ENCODE peak calls at places on chromosomes 2 and 18, in six cellular contexts. E is heart left ventricle; Q is ovary; Y is upper lobe of right lung; G is CD8-positive, alpha-beta memory T cell; K is foreskin keratinocyte. C is an unnamed sample.

GRCh38 chr2:218391202-218391601 is 8.5 kb upstream of the CTDSP1 start:
- DNase-seq in E (no peak), Q (no peak), Y (peak; percentile 70), G (no peak), K (no peak), C (no peak)

GRCh38 chr2:192267484-192267883 is 72.8 kb upstream of the TMEFF2 start:
- DNase-seq in E (no peak), Q (no peak), Y (no peak), G (no peak), K (peak; percentile 40), C (no peak)

GRCh38 chr2:182426082-182426914 is 538 bp downstream of the PDE1A start:
- DNase-seq in E (no peak), Q (no peak), Y (no peak), G (no peak), K (no peak), C (no peak)

GRCh38 chr2:39313575-39313974 is 69.8 kb upstream of the CDKL4 start:
- DNase-seq in E (no peak), Q (no peak), Y (no peak), G (no peak), K (no peak), C (no peak)

GRCh38 chr2:179686718-179687342 is 174.6 kb downstream of the ZNF385B start:
- DNase-seq in E (no peak), Q (no peak), Y (no peak), G (no peak), K (no peak), C (no peak)

GRCh38 chr2:181683518-181684453 is 3.5 kb upstream of the NEUROD1 start:
- DNase-seq in E (no peak), Q (no peak), Y (no peak), G (no peak), K (no peak), C (no peak)

GRCh38 chr2:191895195-191895594 is 48.3 kb upstream of the CAVIN2 start:
- DNase-seq in E (no peak), Q (no peak), Y (no peak), G (no peak), K (no peak), C (no peak)

GRCh38 chr2:218282173-218282991 is 9.9 kb downstream of the TMBIM1 start:
- DNase-seq in E (peak; percentile 65), Q (no peak), Y (peak; percentile 79), G (no peak), K (no peak), C (no peak)

GRCh38 chr18:59470627-59471121 is 111.6 kb upstream of the LMAN1 start:
- DNase-seq in E (peak; percentile 85), Q (no peak), Y (no peak), G (no peak), K (no peak), C (no peak)

GRCh38 chr2:59892398-59892797 is 661.1 kb downstream of the BCL11A start:
- DNase-seq in E (no peak), Q (no peak), Y (no peak), G (no peak), K (no peak), C (no peak)

GRCh38 chr2:166081131-166081632 is 46.6 kb downstream of the SCN1A start:
- DNase-seq in E (no peak), Q (no peak), Y (no peak), G (no peak), K (no peak), C (no peak)

GRCh38 chr2:166088634-166089033 is 39.2 kb downstream of the SCN1A start:
- DNase-seq in E (no peak), Q (no peak), Y (no peak), G (no peak), K (no peak), C (no peak)

GRCh38 chr2:166081852-166082251 is 46.0 kb downstream of the SCN1A start:
- DNase-seq in E (no peak), Q (no peak), Y (no peak), G (no peak), K (no peak), C (no peak)

GRCh38 chr2:166084301-166084700 is 43.5 kb downstream of the SCN1A start:
- DNase-seq in E (no peak), Q (no peak), Y (no peak), G (no peak), K (no peak), C (no peak)
- H3K4me1 ChIP-seq in E (no peaks in the 10 kb centered on the region), Q (no peaks in the 10 kb centered on the region), Y (no peaks in the 10 kb centered on the region), G (no peaks in the 10 kb centered on the region), K (no peaks in the 10 kb centered on the region), C (no peaks in the 10 kb centered on the region)

DNA sequence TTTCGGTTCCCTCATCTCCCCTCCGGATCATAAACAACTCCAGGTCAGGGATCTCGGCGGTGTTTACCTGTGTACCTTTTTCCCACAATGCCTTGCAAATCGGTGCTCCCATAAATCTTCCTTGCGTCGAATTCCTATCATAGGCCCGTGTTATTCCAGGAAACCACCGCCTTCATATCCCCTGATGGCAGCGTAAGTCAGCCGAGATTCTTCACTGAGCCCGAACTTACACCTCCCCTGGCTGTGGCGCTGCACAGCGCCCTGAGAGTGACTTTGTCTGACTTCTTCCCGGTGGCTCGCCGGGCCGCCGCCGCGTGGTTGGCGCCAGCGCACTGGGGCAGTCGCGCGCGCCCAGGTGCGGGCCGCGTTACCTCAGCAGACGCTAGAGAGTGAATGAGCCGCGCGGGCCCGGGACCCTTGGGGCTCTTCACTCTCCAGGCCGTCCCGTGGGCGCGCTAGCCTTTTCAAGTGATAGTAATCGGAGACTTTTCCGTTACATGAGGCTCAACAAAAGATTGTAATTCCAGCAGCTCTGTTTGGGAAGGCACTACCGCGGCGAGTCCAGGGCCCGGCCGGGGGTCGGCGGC is 101.6 kb downstream of the SPTBN1 start:
- DNase-seq in E (peak; percentile 70), Q (peak; percentile 19), Y (peak; percentile 82), G (peak; percentile 77), K (peak; percentile 51), C (peak; percentile 74)
- H3K4me1 ChIP-seq in E (peaks cover 93% of the 10 kb centered on the region), Q (peaks cover 17% of the 10 kb centered on the region), Y (peaks cover 73% of the 10 kb centered on the region), G (peaks cover 32% of the 10 kb centered on the region), K (peaks cover 19% of the 10 kb centered on the region), C (peaks cover 35% of the 10 kb centered on the region)

DNA sequence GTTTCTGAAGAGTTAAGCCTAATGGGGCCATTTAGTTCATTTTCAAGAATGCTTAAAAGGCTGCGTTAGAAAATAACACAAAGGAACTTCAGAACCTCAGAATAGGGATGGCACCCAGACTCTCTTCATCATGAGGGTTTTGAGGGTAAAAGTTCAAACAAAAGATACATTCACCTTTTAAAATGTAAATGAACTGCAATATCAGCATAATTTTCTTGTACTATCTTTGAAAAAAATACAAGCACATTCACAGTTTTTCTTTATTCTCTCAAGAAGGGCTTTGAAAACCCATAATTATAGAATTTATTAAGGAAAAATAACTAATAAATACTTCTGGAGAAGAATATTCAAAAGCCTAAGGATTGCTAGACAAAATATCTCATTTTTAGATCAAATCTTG is 791.0 kb downstream of the DCC start:
- DNase-seq in E (no peak), Q (no peak), Y (no peak), G (no peak), K (no peak), C (no peak)
- H3K4me1 ChIP-seq in E (no peaks in the 10 kb centered on the region), Q (no peaks in the 10 kb centered on the region), Y (no peaks in the 10 kb centered on the region), G (no peaks in the 10 kb centered on the region), K (no peaks in the 10 kb centered on the region), C (no peaks in the 10 kb centered on the region)

GRCh38 chr2:237485844-237486243 is 1.2 kb upstream of the MLPH start:
- DNase-seq in E (no peak), Q (no peak), Y (no peak), G (no peak), K (no peak), C (no peak)

GRCh38 chr2:237487496-237487895 is 445 bp downstream of the MLPH start:
- DNase-seq in E (no peak), Q (no peak), Y (no peak), G (no peak), K (no peak), C (no peak)

GRCh38 chr2:237486334-237486818 is 675 bp upstream of the MLPH start:
- DNase-seq in E (no peak), Q (no peak), Y (peak; percentile 70), G (no peak), K (no peak), C (no peak)

GRCh38 chr2:237488295-237488694 is 1.2 kb downstream of the MLPH start:
- DNase-seq in E (no peak), Q (no peak), Y (peak; percentile 78), G (no peak), K (no peak), C (no peak)

DNA sequence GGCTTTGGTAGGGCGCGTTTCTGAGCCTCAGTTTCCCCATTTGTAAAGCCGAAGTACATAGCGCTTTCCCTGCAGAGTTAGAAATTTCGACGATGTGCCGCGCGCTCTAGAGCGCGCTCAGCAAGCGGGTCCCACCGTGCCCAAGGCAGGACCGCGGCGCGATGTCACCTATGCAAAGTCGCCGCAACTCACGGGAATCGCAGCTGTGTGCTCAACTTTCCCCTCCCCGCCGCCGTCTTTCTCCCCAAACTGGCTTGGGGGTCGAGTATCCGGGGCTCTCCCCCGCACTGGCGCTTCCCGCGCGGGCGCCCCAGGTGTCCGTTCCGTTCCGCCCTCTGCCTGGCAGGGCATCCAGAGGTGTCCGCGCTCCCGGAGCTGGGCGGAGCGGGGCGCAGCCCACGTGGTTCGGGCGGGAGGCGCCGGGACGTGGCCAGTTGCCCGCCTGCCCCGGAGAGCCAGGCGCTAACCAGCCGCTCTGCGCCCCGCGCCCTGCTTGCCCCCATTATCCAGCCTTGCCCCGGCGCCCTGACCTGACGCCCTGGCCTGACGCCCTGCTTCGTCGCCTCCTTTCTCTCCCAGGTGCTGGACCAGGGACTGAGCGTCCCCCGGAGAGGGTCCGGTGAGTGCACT is at the start of gene MLPH:
- DNase-seq in E (peak; percentile 69), Q (peak; percentile 67), Y (peak; percentile 91), G (no peak), K (no peak), C (no peak)
- H3K4me1 ChIP-seq in E (peaks cover 47% of the 10 kb centered on the region), Q (peaks cover 6% of the 10 kb centered on the region), Y (peaks cover 15% of the 10 kb centered on the region), G (no peaks in the 10 kb centered on the region), K (peaks cover 10% of the 10 kb centered on the region), C (no peaks in the 10 kb centered on the region)

C was measured in CD4-positive, CD25-positive, alpha-beta regulatory T cell.